ENCODE peak calls at places on chromosome X, in seven cellular contexts. Y is HepG2, Q is GM23338, K is upper lobe of left lung, S is Panc1, H is GM12878, M is K562. X is an unnamed sample.
A peak's percentile ranks its signal among the peaks of the same experiment; 100 is the strongest.

GRCh38 chrX:357693-358471 is 28.8 kb downstream of the PPP2R3B start:
- ATAC-seq in Y (no peak), Q (peak; percentile 18), K (no peak), S (no peak), H (no peak), M (no peak), X (no peak)

GRCh38 chrX:13188731-13189309 is 131.0 kb downstream of the ATXN3L start:
- ATAC-seq in Y (no peak), Q (no peak), K (no peak), S (no peak), H (no peak), M (no peak), X (no peak)

GRCh38 chrX:148281920-148282319 is 218.5 kb upstream of the AFF2 start:
- ATAC-seq in Y (no peak), Q (no peak), K (no peak), S (no peak), H (no peak), M (no peak), X (no peak)

GRCh38 chrX:124216396-124217124 is 115.9 kb upstream of the TEX13D start:
- ATAC-seq in Y (no peak), Q (peak; percentile 76), K (no peak), S (no peak), H (no peak), M (peak; percentile 57), X (no peak)

GRCh38 chrX:10111364-10112148 is 45.2 kb upstream of the CLCN4 start:
- ATAC-seq in Y (peak; percentile 60), Q (no peak), K (peak; percentile 12), S (no peak), H (peak; percentile 69), M (no peak), X (peak; percentile 25)

GRCh38 chrX:71652405-71652804 is 14.9 kb upstream of the LOC101059915 start:
- ATAC-seq in Y (peak; percentile 58), Q (peak; percentile 74), K (peak; percentile 69), S (peak; percentile 71), H (peak; percentile 77), M (peak; percentile 85), X (no peak)

GRCh38 chrX:68646421-68646820 is 1.0 kb upstream of the STARD8 start:
- ATAC-seq in Y (no peak), Q (no peak), K (no peak), S (no peak), H (no peak), M (no peak), X (no peak)

GRCh38 chrX:145716226-145716625 is 101.4 kb upstream of the SLITRK2 start:
- ATAC-seq in Y (no peak), Q (no peak), K (no peak), S (no peak), H (no peak), M (no peak), X (no peak)

GRCh38 chrX:37846558-37846933 is 825 bp downstream of the DYNLT3 start:
- ATAC-seq in Y (no peak), Q (no peak), K (no peak), S (no peak), H (no peak), M (no peak), X (no peak)

GRCh38 chrX:10755477-10756334 is 135.3 kb upstream of the MID1 start:
- ATAC-seq in Y (no peak), Q (peak; percentile 83), K (peak; percentile 82), S (peak; percentile 85), H (no peak), M (no peak), X (peak; percentile 72)

GRCh38 chrX:149881081-149881711 is at the start of gene MAGEA8:
- ATAC-seq in Y (peak; percentile 43), Q (peak; percentile 87), K (no peak), S (no peak), H (no peak), M (peak; percentile 93), X (peak; percentile 4)

GRCh38 chrX:101171883-101172400 is 47.6 kb upstream of the DRP2 start:
- ATAC-seq in Y (no peak), Q (no peak), K (no peak), S (no peak), H (no peak), M (no peak), X (no peak)

GRCh38 chrX:45749375-45749774 is 548.7 kb upstream of the DIPK2B start:
- ATAC-seq in Y (no peak), Q (no peak), K (no peak), S (peak; percentile 65), H (peak; percentile 19), M (no peak), X (no peak)

GRCh38 chrX:45745479-45745878 is 544.8 kb upstream of the DIPK2B start:
- ATAC-seq in Y (no peak), Q (no peak), K (no peak), S (no peak), H (no peak), M (no peak), X (no peak)

GRCh38 chrX:45750639-45751038 is 550.0 kb upstream of the DIPK2B start:
- ATAC-seq in Y (no peak), Q (no peak), K (no peak), S (no peak), H (no peak), M (no peak), X (peak; percentile 69)

GRCh38 chrX:45748443-45748842 is 547.8 kb upstream of the DIPK2B start:
- ATAC-seq in Y (no peak), Q (no peak), K (no peak), S (no peak), H (no peak), M (no peak), X (no peak)

GRCh38 chrX:45747905-45748304 is 547.2 kb upstream of the DIPK2B start:
- ATAC-seq in Y (no peak), Q (no peak), K (no peak), S (no peak), H (no peak), M (no peak), X (no peak)
- TF ChIP-seq POLR2AphosphoS5 in Y (no peak), Q (no peak), K (no peak), S (no peak), H (no peak), M (no peak), X (no peak)

GRCh38 chrX:154373340-154374306 is 811 bp downstream of the FLNA start:
- ATAC-seq in Y (peak; percentile 43), Q (peak; percentile 17), K (peak; percentile 18), S (peak; percentile 31), H (no peak), M (no peak), X (no peak)
- TF ChIP-seq POLR2AphosphoS5 in Y (no peak), Q (no peak), K (no peak), S (no peak), H (no peak), M (no peak), X (peak; percentile 73)

GRCh38 chrX:125387945-125388344 is 68.3 kb downstream of the TEX13C start:
- ATAC-seq in Y (no peak), Q (peak; percentile 25), K (no peak), S (no peak), H (no peak), M (no peak), X (no peak)
- TF ChIP-seq POLR2AphosphoS5 in Y (no peak), Q (peak; percentile 47), K (no peak), S (no peak), H (no peak), M (no peak), X (no peak)

GRCh38 chrX:86047174-86047991 is at the start of gene CHM:
- ATAC-seq in Y (peak; percentile 98), Q (peak; percentile 97), K (peak; percentile 99), S (peak; percentile 98), H (peak; percentile 96), M (peak; percentile 96), X (peak; percentile 96)
- TF ChIP-seq POLR2AphosphoS5 in Y (peak; percentile 83), Q (peak; percentile 62), K (peak; percentile 83), S (peak; percentile 82), H (peak; percentile 85), M (peak; percentile 62), X (peak; percentile 72)

GRCh38 chrX:40172169-40172979 is 74.6 kb upstream of the BCOR start:
- ATAC-seq in Y (no peak), Q (no peak), K (peak; percentile 37), S (peak; percentile 3), H (peak; percentile 9), M (peak; percentile 47), X (peak; percentile 35)
- TF ChIP-seq POLR2AphosphoS5 in Y (no peak), Q (peak; percentile 2), K (peak; percentile 29), S (peak; percentile 29), H (no peak), M (peak; percentile 80), X (no peak)

DNA sequence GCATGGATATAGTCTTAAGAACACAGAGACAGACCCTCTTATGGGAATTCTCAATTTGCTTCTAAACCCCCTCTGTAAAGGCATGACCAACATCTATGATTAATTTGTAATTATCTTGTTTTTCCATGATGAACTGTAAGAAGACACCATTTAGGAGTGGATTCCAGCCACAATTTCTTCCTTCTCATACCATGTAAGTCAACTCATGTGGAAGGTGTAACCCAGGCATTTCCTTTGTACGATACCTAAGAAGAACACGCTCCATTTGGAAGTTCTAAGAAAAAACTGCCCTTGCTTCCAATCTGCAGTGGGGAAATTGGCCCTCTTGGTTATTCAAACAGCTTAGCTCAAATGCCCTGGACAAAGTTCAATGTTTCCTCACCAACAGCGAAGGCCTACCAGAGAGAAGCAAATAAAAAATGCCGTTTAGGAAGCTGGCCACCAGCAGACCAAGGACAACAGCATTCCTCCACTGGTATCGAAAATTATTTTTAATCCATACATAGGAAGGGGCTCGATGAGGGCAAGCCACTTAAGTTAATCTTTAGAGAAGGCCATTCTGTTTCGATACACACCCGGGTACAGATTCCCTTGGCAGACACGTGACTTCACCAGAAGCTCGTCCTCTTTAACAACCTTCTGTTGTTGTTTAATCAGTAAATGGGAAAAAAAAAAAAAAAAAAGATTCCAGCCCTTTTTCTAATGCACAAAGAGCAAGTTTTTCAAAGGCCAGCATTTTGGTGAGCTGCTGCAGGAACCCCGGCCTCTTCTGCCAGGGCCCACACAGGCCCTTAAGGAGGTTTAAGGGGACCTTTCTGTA is 2.6 kb downstream of the DHRSX start:
- ATAC-seq in Y (peak; percentile 83), Q (no peak), K (no peak), S (no peak), H (peak; percentile 17), M (peak; percentile 2), X (no peak)
- TF ChIP-seq POLR2AphosphoS5 in Y (peak; percentile 38), Q (no peak), K (no peak), S (no peak), H (no peak), M (no peak), X (no peak)

GRCh38 chrX:39194673-39195072 is 393.4 kb downstream of the MID1IP1 start:
- ATAC-seq in Y (no peak), Q (no peak), K (no peak), S (no peak), H (no peak), M (no peak), X (no peak)
- TF ChIP-seq POLR2AphosphoS5 in Y (no peak), Q (no peak), K (no peak), S (no peak), H (no peak), M (no peak), X (no peak)

X was measured in gastroesophageal sphincter.